ENCODE peak calls at places on chromosomes 6 and 20, in four cellular contexts. N, K, H and A are unnamed samples.

GRCh38 chr20:24960302-24960801 is 11.3 kb downstream of the CST7 start:
- DNase-seq in N (no peak), K (peak), H (no peak), A (no peak)

GRCh38 chr6:15325540-15325955 is 79.7 kb downstream of the JARID2 start:
- DNase-seq in H (no peak), K (no peak), N (no peak), A (no peak)

GRCh38 chr6:128173290-128173689 is 272.4 kb upstream of the THEMIS start:
- DNase-seq in H (no peak), N (no peak), K (no peak), A (no peak)

GRCh38 chr6:143248359-143248758 is 187.7 kb downstream of the AIG1 start:
- DNase-seq in K (no peak), H (no peak), N (no peak), A (no peak)

GRCh38 chr20:32632461-32633354 is 41.0 kb downstream of the C20orf203 start:
- DNase-seq in K (no peak), H (no peak), N (no peak), A (no peak)

GRCh38 chr20:51969191-51969590 is 166.9 kb upstream of the SALL4 start:
- DNase-seq in K (no peak), H (no peak), N (no peak), A (no peak)

GRCh38 chr20:62900692-62901584 is 25.4 kb downstream of the DIDO1 start:
- DNase-seq in N (peak), H (no peak), K (no peak), A (no peak)

GRCh38 chr6:140988780-140989179 is 1143.9 kb upstream of the GJE1 start:
- DNase-seq in K (no peak), N (no peak), H (no peak), A (no peak)

GRCh38 chr20:32183947-32184635 is 23.5 kb downstream of the PLAGL2 start:
- DNase-seq in H (no peak), N (no peak), K (peak), A (no peak)

GRCh38 chr6:137115653-137116052 is 57.8 kb downstream of the IL22RA2 start:
- DNase-seq in K (no peak), N (no peak), H (no peak), A (no peak)

GRCh38 chr6:138500867-138501446 is 1.7 kb upstream of the NHSL1 start:
- DNase-seq in K (no peak), H (no peak), N (no peak), A (no peak)

GRCh38 chr20:38892091-38892981 is 33.9 kb upstream of the FAM83D start:
- DNase-seq in H (no peak), K (no peak), N (no peak), A (no peak)

GRCh38 chr20:17960927-17961599 is 7.5 kb downstream of the SNX5 start:
- DNase-seq in N (no peak), H (no peak), K (peak), A (no peak)

GRCh38 chr20:32139947-32140346 is 30.4 kb downstream of the TM9SF4 start:
- DNase-seq in K (peak), N (no peak), H (no peak), A (no peak)

GRCh38 chr6:154370545-154370944 is 13.9 kb upstream of the IPCEF1 start:
- DNase-seq in H (no peak), N (no peak), K (no peak), A (no peak)

GRCh38 chr6:75546401-75546800 is 52.8 kb upstream of the FILIP1 start:
- DNase-seq in N (peak), K (no peak), H (no peak), A (no peak)

GRCh38 chr20:61975411-61975810 is 90.3 kb downstream of the TAF4 start:
- DNase-seq in N (no peak), H (no peak), K (no peak), A (no peak)

GRCh38 chr20:54340206-54340605 is 132.3 kb downstream of the PFDN4 start:
- DNase-seq in N (no peak), H (no peak), K (no peak), A (no peak)

GRCh38 chr6:85685713-85686112 is 43.0 kb upstream of the SYNCRIP start:
- DNase-seq in H (no peak), N (no peak), K (no peak), A (no peak)

GRCh38 chr6:24223131-24223715 is 97.2 kb downstream of the NRSN1 start:
- DNase-seq in N (no peak), K (no peak), H (no peak), A (no peak)

GRCh38 chr20:62838511-62838910 is 21.7 kb downstream of the COL9A3 start:
- DNase-seq in K (no peak), N (no peak), H (no peak), A (no peak)

GRCh38 chr20:45091366-45091765 is 9.6 kb downstream of the KCNS1 start:
- DNase-seq in K (no peak), N (no peak), H (no peak), A (no peak)

GRCh38 chr6:111648100-111648499 is 42.4 kb upstream of the TRAF3IP2 start:
- DNase-seq in K (no peak), N (no peak), H (no peak), A (no peak)

DNA sequence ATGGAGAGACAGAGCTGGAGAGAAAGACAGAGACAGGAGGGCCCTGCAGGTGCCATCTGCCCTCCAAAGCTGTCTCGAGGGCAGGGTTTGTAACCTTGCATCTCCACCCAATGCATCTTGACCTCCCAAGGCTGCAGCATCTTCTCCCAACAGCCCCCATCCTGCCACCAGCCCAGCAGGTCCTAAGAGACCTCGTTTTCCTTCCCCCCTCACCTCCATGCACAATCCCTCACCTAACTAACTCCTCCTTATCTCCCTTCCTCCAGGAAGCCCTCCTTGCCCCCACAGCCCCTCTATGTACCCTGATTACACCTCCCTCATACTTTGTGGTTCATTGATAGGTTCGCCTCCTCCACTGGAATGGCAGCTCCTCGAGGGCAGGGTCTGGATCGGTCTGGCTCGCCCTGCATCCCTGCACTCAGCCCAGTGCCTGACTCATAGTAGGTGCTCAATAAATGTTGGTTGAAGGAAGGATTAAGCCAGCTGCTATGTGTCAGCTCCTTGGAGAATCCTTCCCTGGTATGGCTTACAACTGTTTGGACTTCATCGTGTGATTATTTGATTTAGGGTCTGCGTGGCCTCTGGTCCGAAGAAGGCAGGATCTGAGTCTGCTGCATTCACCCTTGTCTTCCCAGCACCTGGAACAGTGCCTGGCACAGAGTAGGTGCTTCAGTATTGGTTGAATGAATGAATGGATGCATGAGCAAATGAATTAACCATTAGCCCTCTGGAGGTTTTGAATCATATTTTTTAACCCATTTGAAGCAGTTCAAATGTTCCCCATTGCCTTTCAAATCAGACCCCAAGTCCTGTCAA is 105.6 kb upstream of the PTPN1 start:
- DNase-seq in H (no peak), N (no peak), K (no peak), A (no peak)
- TF ChIP-seq EP300 in H (no peak), N (no peak), K (no peak), A (no peak)

DNA sequence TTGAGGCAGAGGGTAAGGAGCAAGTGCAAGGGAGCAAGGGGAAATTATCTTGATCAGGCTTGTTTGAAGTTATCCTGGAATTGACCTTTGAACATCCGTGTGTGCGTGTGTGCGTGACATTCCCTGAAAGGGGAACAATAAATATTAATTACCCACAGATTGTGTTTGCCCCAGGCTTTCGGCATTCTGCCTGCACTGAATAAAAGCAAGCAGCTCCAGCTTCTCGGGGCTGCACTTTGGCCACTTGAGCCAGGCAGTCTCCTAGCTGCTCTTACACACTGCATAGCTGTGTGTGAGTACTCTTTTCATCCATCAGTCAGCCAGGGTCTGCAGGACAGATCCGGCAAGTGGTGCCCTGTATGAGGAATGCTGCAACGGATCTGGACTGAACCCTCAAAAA is 107.7 kb upstream of the BTN3A2 start:
- DNase-seq in N (no peak), H (no peak), K (no peak), A (no peak)
- H3K27ac ChIP-seq in N (no peak), H (no peak), K (no peak), A (no peak)

DNA sequence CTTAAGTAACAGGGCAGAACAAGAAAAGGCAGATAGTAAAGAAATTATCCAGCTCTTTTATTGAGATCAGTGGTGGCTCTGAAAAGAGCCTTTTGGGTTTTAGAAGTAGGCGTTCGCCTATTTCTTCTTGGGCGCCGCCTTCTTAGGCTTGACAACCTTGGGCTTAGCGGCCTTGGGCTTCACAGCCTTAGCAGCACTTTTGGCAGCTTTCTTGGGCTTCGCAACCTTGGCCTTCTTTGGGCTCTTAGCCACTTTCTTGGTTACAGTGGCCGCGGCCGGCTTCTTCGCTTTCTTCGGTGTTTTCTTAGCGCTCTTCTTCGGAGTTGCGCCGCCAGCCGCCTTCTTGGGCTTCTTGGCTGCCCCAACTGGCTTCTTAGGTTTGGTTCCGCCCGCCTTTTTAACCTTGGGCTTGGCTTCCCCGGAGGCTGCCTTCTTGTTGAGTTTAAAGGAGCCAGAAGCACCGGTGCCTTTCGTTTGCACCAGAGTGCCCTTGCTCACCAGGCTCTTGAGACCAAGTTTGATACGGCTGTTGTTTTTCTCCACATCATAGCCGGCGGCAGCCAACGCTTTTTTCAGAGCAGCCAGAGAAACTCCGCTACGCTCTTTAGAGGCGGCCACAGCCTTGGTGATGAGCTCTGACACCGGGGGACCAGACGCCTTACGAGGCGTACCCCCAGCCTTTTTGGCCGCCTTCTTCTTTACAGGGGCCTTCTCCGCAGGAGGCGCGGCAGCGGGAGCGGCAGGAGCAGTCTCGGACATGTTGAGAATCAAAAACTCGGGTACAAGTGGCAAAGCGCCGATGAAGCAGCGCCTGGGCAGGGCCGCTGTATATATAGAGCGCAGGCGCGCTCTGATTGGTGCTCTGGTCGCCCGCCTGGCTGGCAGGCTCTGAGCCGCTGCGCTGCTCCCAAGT is 31.3 kb upstream of the HFE start:
- DNase-seq in N (peak), K (peak), H (peak), A (peak)
- TF ChIP-seq EP300 in N (no peak), K (no peak), H (peak), A (peak)

GRCh38 chr6:31168606-31169005 is 1.9 kb downstream of the POU5F1 start:
- DNase-seq in N (no peak), K (no peak), H (no peak), A (no peak)
- H3K27ac ChIP-seq in N (no peak), K (no peak), H (no peak), A (no peak)

GRCh38 chr6:33718713-33719112 is 7.2 kb upstream of the UQCC2 start:
- DNase-seq in N (no peak), K (no peak), H (no peak), A (no peak)

GRCh38 chr6:33717857-33718552 is 6.5 kb upstream of the UQCC2 start:
- DNase-seq in H (no peak), K (peak), N (no peak), A (no peak)

GRCh38 chr6:33714385-33715040 is 3.0 kb upstream of the UQCC2 start:
- DNase-seq in N (no peak), K (no peak), H (no peak), A (no peak)

GRCh38 chr6:33716890-33717632 is 5.6 kb upstream of the UQCC2 start:
- DNase-seq in K (no peak), N (no peak), H (no peak), A (no peak)

DNA sequence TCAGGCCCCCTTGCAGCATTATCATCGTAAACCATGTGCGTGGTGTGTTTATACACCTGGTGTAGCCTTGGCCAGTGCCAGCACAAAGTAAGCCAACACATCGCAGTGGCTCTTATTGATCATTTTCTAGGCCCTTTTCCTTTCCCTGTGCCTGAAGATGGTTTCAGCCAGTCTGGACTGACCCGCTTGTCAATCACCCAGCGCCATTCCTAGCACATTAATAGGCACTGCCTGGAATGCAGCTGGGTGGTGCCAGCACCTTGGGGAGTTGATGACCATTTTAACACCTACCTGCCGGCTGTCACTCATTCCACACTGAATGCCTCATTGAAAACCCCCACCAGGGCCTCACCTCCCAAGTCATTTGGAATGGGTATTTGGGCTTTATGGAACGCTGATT is 4.9 kb upstream of the UQCC2 start:
- DNase-seq in K (no peak), N (no peak), H (no peak), A (no peak)
- TF ChIP-seq EP300 in K (no peak), N (no peak), H (no peak), A (no peak)

GRCh38 chr6:41748102-41748477 is 893 bp upstream of the PGC start:
- DNase-seq in K (no peak), H (peak), N (no peak), A (no peak)

GRCh38 chr6:41746068-41746467 is 1.1 kb downstream of the PGC start:
- DNase-seq in H (no peak), K (no peak), N (no peak), A (no peak)

GRCh38 chr6:41748542-41748941 is 1.3 kb upstream of the PGC start:
- DNase-seq in K (no peak), H (peak), N (no peak), A (no peak)

GRCh38 chr6:41750374-41750773 is 3.2 kb upstream of the PGC start:
- DNase-seq in H (no peak), K (no peak), N (no peak), A (no peak)

DNA sequence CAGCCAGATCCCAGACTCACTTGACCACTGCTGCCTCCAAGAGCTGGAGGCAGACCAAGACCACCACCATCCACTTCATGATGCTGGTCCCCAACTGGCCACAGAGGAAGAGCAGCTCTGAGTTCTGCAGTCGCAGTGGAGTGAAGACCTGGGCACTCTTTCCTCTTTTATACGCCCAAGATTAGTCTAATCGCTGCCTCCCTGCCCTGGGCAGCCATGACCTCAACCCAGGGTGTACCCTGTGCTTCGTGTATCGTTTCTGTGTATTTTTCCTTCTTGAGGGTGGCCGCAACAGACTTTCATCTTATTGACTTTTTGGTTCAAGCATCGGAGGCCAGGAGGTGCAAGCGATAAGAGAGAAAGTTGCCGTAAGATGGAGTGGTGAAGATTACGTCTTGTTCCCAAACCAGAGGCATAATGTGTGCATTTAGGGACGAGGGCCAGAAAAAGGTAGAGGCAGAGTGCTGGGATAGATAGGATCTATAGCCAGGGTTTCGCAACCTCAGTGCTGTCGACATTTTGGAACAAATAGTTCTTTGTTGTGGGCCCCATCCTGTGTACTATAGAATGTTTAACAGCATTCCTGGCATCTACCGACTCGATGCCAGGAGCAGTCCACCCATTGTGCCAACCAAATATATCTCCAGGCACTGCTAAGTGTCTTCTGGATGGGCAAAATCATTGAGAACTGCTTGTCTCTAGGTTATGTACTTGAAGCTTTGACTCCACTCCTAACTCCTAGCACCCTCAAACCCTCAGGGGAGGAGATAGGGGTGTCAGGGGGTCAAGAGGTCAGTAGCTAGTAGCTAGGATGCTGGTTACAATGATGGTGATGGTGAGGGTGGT is at the start of gene PGC:
- DNase-seq in H (peak), N (no peak), K (no peak), A (no peak)
- H3K27ac ChIP-seq in H (peak), N (no peak), K (no peak), A (no peak)

DNA sequence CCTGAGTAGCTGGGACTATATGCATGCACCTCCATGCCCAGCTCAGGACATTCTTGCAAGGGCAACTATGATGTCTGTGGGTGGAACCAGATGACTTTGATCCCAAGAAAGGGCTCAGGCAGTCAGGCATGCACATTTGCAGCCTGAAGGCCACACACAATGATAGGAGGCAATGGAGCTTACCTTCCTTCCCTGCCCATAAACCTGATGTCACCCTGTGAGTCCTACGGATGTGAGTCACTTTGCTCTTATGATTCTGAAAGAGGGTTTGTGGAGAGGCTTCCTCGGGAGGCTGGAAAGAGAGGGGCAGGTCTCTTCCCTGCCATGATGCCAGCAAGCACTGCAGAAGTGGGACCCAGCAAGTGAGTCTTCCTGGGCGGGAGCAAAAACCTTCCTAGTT is 202.4 kb downstream of the LY86 start:
- DNase-seq in K (no peak), N (no peak), H (no peak), A (no peak)
- TF ChIP-seq EP300 in K (no peak), N (no peak), H (no peak), A (no peak)

GRCh38 chr6:88982720-88983119 is 19.3 kb upstream of the RNGTT start:
- DNase-seq in H (no peak), K (peak), N (peak), A (no peak)
- H3K27ac ChIP-seq in H (no peak), K (no peak), N (peak), A (no peak)

DNA sequence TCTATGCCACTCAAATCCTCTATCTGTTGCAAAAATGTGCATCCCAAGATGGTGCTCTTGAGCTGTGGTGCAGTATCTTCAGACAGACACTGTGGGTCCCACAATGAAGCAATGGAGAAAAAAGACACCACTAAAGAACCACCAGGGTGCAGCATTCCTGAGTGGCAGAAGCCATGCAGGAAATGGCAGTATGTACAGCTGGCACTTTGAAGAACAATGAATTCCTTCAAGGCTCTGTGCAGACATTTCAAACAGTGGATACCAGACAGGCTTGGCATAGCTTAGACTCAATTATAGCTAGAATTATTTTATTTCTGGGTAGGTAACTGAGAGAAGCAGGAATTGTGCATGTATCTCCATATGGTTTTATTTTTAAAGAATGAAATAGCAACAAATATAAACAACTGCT is 24.0 kb upstream of the HDAC2 start:
- DNase-seq in K (no peak), H (peak), N (peak), A (no peak)
- TF ChIP-seq EP300 in K (no peak), H (no peak), N (no peak), A (no peak)